ENCODE peak calls at places on chromosomes 12 and 14, in eight cellular contexts. B, G, C, D, I, J, Q and T are unnamed samples.
A peak's percentile ranks its signal among the peaks of the same experiment; 100 is the strongest.

GRCh38 chr12:27866382-27867101 is 86.5 kb upstream of the MANSC4 start:
- DNase-seq in D (no peak), B (no peak), C (no peak), Q (peak; percentile 51), J (no peak), I (no peak), G (no peak), T (no peak)

GRCh38 chr14:22791302-22791701 is 23.9 kb downstream of the SLC7A7 start:
- DNase-seq in C (no peak), G (no peak), D (no peak), Q (peak; percentile 43), J (no peak), I (no peak), B (no peak), T (no peak)

GRCh38 chr12:3320881-3321509 is 170.0 kb upstream of the PRMT8 start:
- DNase-seq in G (no peak), Q (no peak), I (no peak), D (no peak), B (no peak), C (no peak), J (no peak), T (no peak)

GRCh38 chr14:87049886-87050820 is 942.8 kb downstream of the GALC start:
- DNase-seq in J (no peak), C (no peak), Q (peak; percentile 25), B (no peak), I (no peak), D (no peak), G (peak; percentile 32), T (no peak)

GRCh38 chr14:105317546-105317945 is 3.0 kb downstream of the PACS2 start:
- DNase-seq in I (no peak), D (no peak), J (peak; percentile 76), Q (peak; percentile 48), B (no peak), G (peak; percentile 81), C (no peak), T (no peak)

GRCh38 chr12:129530517-129530916 is 373.3 kb downstream of the TMEM132D start:
- DNase-seq in D (no peak), C (no peak), J (no peak), B (no peak), I (no peak), G (no peak), Q (no peak), T (no peak)

GRCh38 chr14:20866963-20867362 is 24.2 kb upstream of the RNASE3 start:
- DNase-seq in B (no peak), G (no peak), Q (peak; percentile 43), I (no peak), J (no peak), D (no peak), C (no peak), T (no peak)

GRCh38 chr12:100995201-100995600 is 200.6 kb downstream of the ANO4 start:
- DNase-seq in D (no peak), J (no peak), Q (peak; percentile 44), B (no peak), G (no peak), I (no peak), C (no peak), T (no peak)

GRCh38 chr12:48765753-48766162 is 23.1 kb downstream of the ADCY6 start:
- DNase-seq in C (no peak), B (peak; percentile 66), G (no peak), Q (peak; percentile 81), D (no peak), J (no peak), I (no peak), T (no peak)

GRCh38 chr12:121504505-121504904 is 76.3 kb downstream of the KDM2B start:
- DNase-seq in I (no peak), C (no peak), D (no peak), B (no peak), J (no peak), G (no peak), Q (no peak), T (no peak)

GRCh38 chr12:5650804-5651461 is 219.0 kb downstream of the NTF3 start:
- DNase-seq in G (no peak), J (no peak), Q (no peak), B (no peak), I (no peak), D (no peak), C (no peak), T (no peak)
- H3K4me3 ChIP-seq in G (no peak overlapping the region), J (no peak overlapping the region), Q (no peak overlapping the region), B (no peak overlapping the region), I (no peak overlapping the region), D (no peak overlapping the region), C (no peak overlapping the region), T (no peak overlapping the region)

GRCh38 chr14:36441283-36441682 is 78.7 kb downstream of the NKX2-1 start:
- DNase-seq in J (no peak), B (no peak), Q (no peak), I (no peak), D (no peak), C (no peak), G (no peak), T (no peak)
- H3K27me3 ChIP-seq in J (no peaks in the 10 kb centered on the region), B (no peaks in the 10 kb centered on the region), Q (no peaks in the 10 kb centered on the region), I (no peaks in the 10 kb centered on the region), D (peaks cover 3% of the 10 kb centered on the region), C (no peaks in the 10 kb centered on the region), G (no peaks in the 10 kb centered on the region), T (peaks cover 41% of the 10 kb centered on the region)

DNA sequence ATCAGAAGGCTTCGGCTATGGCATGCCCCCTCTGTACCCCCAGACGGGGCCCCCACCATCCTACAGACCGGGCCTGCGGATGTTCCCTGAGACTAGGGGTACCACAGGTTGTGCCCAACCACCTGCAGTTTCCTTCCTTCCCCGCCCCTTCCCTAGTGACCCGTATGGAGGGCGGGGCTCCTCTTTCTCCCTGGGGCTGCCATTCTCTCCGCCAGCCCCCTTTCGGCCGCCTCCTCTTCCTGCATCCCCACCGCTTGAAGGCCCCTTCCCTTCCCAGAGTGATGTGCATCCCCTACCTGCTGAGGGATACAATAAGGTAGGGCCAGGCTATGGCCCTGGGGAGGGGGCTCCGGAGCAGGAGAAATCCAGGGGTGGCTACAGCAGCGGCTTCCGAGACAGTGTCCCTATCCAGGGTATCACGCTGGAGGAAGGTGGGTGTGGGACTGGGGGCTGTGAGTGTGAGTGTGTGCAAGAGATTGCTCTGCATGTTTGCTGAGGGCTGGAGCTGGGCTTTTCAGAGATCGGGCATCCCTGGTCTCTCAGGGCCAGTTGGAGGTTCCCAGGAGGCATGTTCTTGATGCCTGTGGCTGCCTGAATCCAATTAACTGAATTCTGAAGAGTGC is 8.6 kb downstream of the NFATC4 start:
- DNase-seq in G (no peak), C (no peak), Q (no peak), D (no peak), J (no peak), B (no peak), I (no peak), T (no peak)
- H3K4me3 ChIP-seq in G (no peak overlapping the region), C (no peak overlapping the region), Q (no peak overlapping the region), D (no peak overlapping the region), J (no peak overlapping the region), B (no peak overlapping the region), I (no peak overlapping the region), T (no peak overlapping the region)

GRCh38 chr12:1925125-1925963 is 6.9 kb upstream of the CACNA2D4 start:
- DNase-seq in D (no peak), I (no peak), G (no peak), Q (no peak), B (peak; percentile 9), J (no peak), C (peak; percentile 11), T (peak; percentile 22)
- H3K27me3 ChIP-seq in D (peaks cover 6% of the 10 kb centered on the region), I (no peaks in the 10 kb centered on the region), G (no peaks in the 10 kb centered on the region), Q (no peaks in the 10 kb centered on the region), B (no peaks in the 10 kb centered on the region), J (no peaks in the 10 kb centered on the region), C (no peaks in the 10 kb centered on the region), T (peaks cover 16% of the 10 kb centered on the region)

GRCh38 chr12:132621657-132622435 is 3.3 kb downstream of the P2RX2 start:
- DNase-seq in J (no peak), D (no peak), C (no peak), G (peak; percentile 32), B (no peak), I (no peak), Q (no peak), T (no peak)
- H3K4me3 ChIP-seq in J (no peak overlapping the region), D (no peak overlapping the region), C (no peak overlapping the region), G (no peak overlapping the region), B (no peak overlapping the region), I (no peak overlapping the region), Q (no peak overlapping the region), T (no peak overlapping the region)